ENCODE peak calls at places on chromosomes 4 and X, in four cellular contexts. U is lower lobe of right lung; D is SK-N-DZ; Q is activated CD4-positive, alpha-beta memory T cell treated with anti-CD3 and anti-CD28 coated beads, Interleukin-2, amount 10 ng/mL, durations not matched to agents 7 days and 5 days. N is an unnamed sample.

GRCh38 chr4:122873146-122873545 is 46.5 kb downstream of the FGF2 start:
- DNase-seq in U (no peak), D (no peak), Q (no peak), N (no peak)

GRCh38 chr4:61580721-61581377 is 380.7 kb downstream of the ADGRL3 start:
- DNase-seq in U (no peak), D (no peak), Q (no peak), N (no peak)

GRCh38 chrX:80747832-80748231 is 61.8 kb downstream of the BRWD3 start:
- DNase-seq in U (no peak), D (no peak), Q (no peak), N (no peak)

GRCh38 chr4:83436680-83437079 is 18.9 kb downstream of the HELQ start:
- DNase-seq in U (no peak), D (no peak), Q (no peak), N (no peak)

GRCh38 chrX:30643313-30643821 is 9.9 kb upstream of the GK start:
- DNase-seq in U (no peak), D (no peak), Q (no peak), N (peak; percentile 39)

GRCh38 chr4:7367361-7367760 is 67.4 kb downstream of the PSAPL1 start:
- DNase-seq in U (no peak), D (no peak), Q (no peak), N (no peak)

GRCh38 chr4:99649208-99649607 is 8.4 kb downstream of the C4orf54 start:
- DNase-seq in U (no peak), D (no peak), Q (no peak), N (no peak)

GRCh38 chr4:72525938-72526337 is 43.1 kb downstream of the ADAMTS3 start:
- DNase-seq in U (peak; percentile 51), D (no peak), Q (no peak), N (no peak)

GRCh38 chrX:103520391-103520790 is 1.1 kb upstream of the RAB40A start:
- DNase-seq in U (no peak), D (no peak), Q (no peak), N (no peak)

GRCh38 chr4:61375316-61375715 is 175.2 kb downstream of the ADGRL3 start:
- DNase-seq in U (no peak), D (no peak), Q (no peak), N (no peak)

GRCh38 chr4:145867416-145867815 is 71.2 kb downstream of the ZNF827 start:
- DNase-seq in U (no peak), D (no peak), Q (no peak), N (no peak)

GRCh38 chr4:24511371-24512063 is 72.8 kb downstream of the DHX15 start:
- DNase-seq in U (no peak), D (no peak), Q (no peak), N (no peak)

GRCh38 chrX:46844913-46845312 is 8.1 kb downstream of the RP2 start:
- DNase-seq in U (no peak), D (no peak), Q (no peak), N (no peak)

GRCh38 chrX:46865281-46865680 is 28.4 kb downstream of the RP2 start:
- DNase-seq in U (no peak), D (no peak), Q (no peak), N (peak; percentile 15)

GRCh38 chrX:41148553-41148952 is 63.3 kb downstream of the USP9X start:
- DNase-seq in U (no peak), D (no peak), Q (no peak), N (no peak)

GRCh38 chr4:41598580-41598979 is 60.6 kb downstream of the LIMCH1 start:
- DNase-seq in U (no peak), D (no peak), Q (no peak), N (no peak)

GRCh38 chr4:11132478-11132877 is 296.2 kb downstream of the HS3ST1 start:
- DNase-seq in U (no peak), D (no peak), Q (no peak), N (no peak)

GRCh38 chrX:137565921-137566745 is at the start of gene ZIC3:
- DNase-seq in U (peak; percentile 67), D (peak; percentile 4), Q (no peak), N (no peak)

GRCh38 chr4:23930750-23931488 is 41.1 kb upstream of the PPARGC1A start:
- DNase-seq in U (peak; percentile 61), D (peak; percentile 58), Q (no peak), N (no peak)

GRCh38 chrX:72121381-72121780 is 10.3 kb downstream of the RTL5 start:
- DNase-seq in U (peak; percentile 65), D (no peak), Q (peak; percentile 64), N (peak; percentile 49)